ENCODE peak calls at places on chromosomes 13 and 19, in ten cellular contexts. U is fibroblast of lung, X is B cell, N is left ventricle myocardium inferior, I is epithelial cell of esophagus, J is transverse colon, B is lower leg skin, T is omental fat pad, C is progenitor cell of endocrine pancreas, A is mucosa of descending colon. W is an unnamed sample.

GRCh38 chr19:58022283-58022660 is 11.6 kb upstream of the ZSCAN1 start:
- DNase-seq in U (no peak), X (no peak), N (no peak), I (no peak), J (no peak), B (no peak), T (no peak), C (no peak), A (no peak), W (no peak)

GRCh38 chr19:38061294-38061693 is 154.3 kb downstream of the SIPA1L3 start:
- DNase-seq in U (peak; percentile 85), X (no peak), N (no peak), I (peak; percentile 52), J (no peak), B (no peak), T (no peak), C (no peak), A (no peak), W (no peak)

GRCh38 chr19:16234552-16235445 is 37.1 kb downstream of the AP1M1 start:
- DNase-seq in U (no peak), X (no peak), N (no peak), I (no peak), J (no peak), B (peak; percentile 77), T (no peak), C (no peak), A (no peak), W (no peak)

GRCh38 chr19:42850981-42851717 is 28.4 kb downstream of the PSG1 start:
- DNase-seq in U (peak; percentile 98), X (no peak), N (peak; percentile 25), I (peak; percentile 96), J (peak; percentile 15), B (peak; percentile 88), T (no peak), C (no peak), A (peak; percentile 4), W (peak; percentile 88)

GRCh38 chr19:2055871-2056809 is 5.1 kb upstream of the MKNK2 start:
- DNase-seq in U (peak; percentile 74), X (no peak), N (peak; percentile 71), I (peak; percentile 51), J (peak; percentile 74), B (peak; percentile 93), T (no peak), C (no peak), A (peak; percentile 69), W (no peak)

GRCh38 chr19:1855040-1855827 is 7.0 kb upstream of the REXO1 start:
- DNase-seq in U (peak; percentile 65), X (peak; percentile 72), N (peak; percentile 93), I (peak; percentile 94), J (peak; percentile 96), B (peak; percentile 98), T (no peak), C (no peak), A (peak; percentile 96), W (peak; percentile 86)

GRCh38 chr19:31290926-31291590 is 58.2 kb downstream of the TSHZ3 start:
- DNase-seq in U (peak; percentile 29), X (no peak), N (no peak), I (no peak), J (no peak), B (no peak), T (no peak), C (no peak), A (no peak), W (no peak)

GRCh38 chr19:17743874-17744273 is 7.4 kb upstream of the FCHO1 start:
- DNase-seq in U (peak; percentile 58), X (no peak), N (no peak), I (peak; percentile 26), J (no peak), B (no peak), T (no peak), C (no peak), A (no peak), W (no peak)

DNA sequence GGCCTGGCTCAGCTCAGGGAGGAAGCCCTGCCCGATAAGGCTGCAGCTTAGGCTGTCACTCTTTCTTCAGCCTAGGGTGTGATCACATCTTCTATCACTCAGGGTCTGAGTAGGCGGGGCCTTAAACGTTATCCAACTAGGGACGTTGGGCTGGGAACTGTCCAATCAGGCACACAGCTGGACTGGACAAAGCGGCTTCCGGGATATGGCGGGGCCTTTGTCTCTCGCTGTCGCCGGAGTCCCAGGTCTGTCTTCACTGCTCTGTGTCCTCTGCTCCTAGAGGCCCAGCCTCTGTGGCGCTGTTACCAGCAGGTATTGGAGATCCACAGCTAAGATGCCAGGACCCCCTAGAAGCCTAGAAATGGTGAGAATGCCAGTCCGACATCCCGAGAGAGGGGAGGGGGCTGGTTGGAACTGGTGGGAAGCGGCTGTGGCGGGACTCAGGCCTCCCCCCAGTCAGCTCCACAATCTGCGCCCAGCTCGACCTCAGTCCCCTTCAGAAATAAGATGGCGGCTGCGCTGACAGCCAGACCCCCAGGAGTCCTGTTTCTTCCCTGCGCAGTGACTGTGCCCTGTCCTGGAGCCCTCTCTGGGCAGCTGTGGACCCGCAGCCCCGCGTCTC is at the start of gene ZNF254:
- DNase-seq in U (peak; percentile 96), X (peak; percentile 89), N (peak; percentile 90), I (peak; percentile 97), J (peak; percentile 89), B (peak; percentile 97), T (peak; percentile 61), C (peak; percentile 67), A (peak; percentile 95), W (peak; percentile 89)
- TF ChIP-seq CTCF in U (no peak), X (no peak), N (peak; percentile 10), I (no peak), J (no peak), B (no peak), T (no peak), C (peak; percentile 13), A (no peak), W (no peak)

DNA sequence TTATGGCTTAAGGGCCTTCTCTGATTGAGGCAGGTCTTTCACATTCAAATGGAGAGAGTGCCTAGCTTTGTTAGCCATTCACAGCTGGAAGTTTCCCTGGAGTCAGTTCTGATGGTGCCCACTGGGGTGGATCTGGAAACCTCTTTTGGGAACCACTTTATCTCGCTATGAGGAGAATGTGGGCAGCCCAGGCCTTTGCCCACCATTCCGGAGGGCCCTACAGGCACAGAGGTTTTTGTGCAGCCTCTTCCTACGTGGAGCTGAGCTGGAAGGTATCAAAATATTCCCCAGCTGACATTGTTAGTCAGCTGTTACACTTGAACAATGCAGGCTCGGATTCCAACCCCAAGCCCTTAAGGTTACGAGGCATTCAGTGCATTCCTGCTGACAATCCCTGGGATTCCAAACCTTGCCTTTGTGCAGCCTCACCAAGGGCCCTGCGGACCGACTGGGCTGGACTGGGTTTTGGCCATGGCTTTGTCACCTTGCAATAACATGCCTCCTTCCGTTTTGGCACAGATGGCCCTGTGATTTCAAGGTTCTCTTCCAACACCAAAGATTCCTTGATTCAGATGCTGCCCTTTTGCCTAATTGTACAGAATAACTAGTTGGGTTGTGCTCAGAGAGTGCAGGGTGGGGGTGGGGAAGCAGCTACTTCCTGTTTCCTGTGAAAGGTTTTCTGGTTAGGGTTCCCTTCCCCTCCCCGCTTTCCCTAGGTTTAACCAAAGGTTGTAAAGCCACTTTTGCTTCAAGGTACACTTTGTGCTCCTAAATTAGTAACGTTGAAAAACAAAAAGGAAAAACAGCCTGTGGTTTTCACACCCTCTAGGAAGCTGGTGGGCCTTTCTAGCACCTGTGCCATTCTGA is 27.1 kb downstream of the SAE1 start:
- DNase-seq in U (peak; percentile 93), X (peak; percentile 43), N (peak; percentile 45), I (peak; percentile 43), J (peak; percentile 64), B (peak; percentile 84), T (no peak), C (peak; percentile 11), A (peak; percentile 77), W (no peak)
- TF ChIP-seq CTCF in U (no peak), X (no peak), N (peak; percentile 27), I (no peak), J (no peak), B (no peak), T (no peak), C (peak; percentile 32), A (no peak), W (no peak)

GRCh38 chr19:5507056-5507624 is 51.9 kb downstream of the ZNRF4 start:
- DNase-seq in U (no peak), X (no peak), N (no peak), I (no peak), J (no peak), B (no peak), T (no peak), C (no peak), A (no peak), W (no peak)

GRCh38 chr19:5503598-5503997 is 48.4 kb downstream of the ZNRF4 start:
- DNase-seq in U (no peak), X (no peak), N (no peak), I (no peak), J (no peak), B (no peak), T (no peak), C (no peak), A (no peak), W (no peak)

GRCh38 chr19:5498817-5499535 is 43.8 kb downstream of the ZNRF4 start:
- DNase-seq in U (no peak), X (no peak), N (no peak), I (no peak), J (no peak), B (no peak), T (no peak), C (no peak), A (no peak), W (no peak)

GRCh38 chr19:5501907-5502306 is 46.7 kb downstream of the ZNRF4 start:
- DNase-seq in U (no peak), X (no peak), N (no peak), I (no peak), J (no peak), B (no peak), T (no peak), C (no peak), A (no peak), W (no peak)

DNA sequence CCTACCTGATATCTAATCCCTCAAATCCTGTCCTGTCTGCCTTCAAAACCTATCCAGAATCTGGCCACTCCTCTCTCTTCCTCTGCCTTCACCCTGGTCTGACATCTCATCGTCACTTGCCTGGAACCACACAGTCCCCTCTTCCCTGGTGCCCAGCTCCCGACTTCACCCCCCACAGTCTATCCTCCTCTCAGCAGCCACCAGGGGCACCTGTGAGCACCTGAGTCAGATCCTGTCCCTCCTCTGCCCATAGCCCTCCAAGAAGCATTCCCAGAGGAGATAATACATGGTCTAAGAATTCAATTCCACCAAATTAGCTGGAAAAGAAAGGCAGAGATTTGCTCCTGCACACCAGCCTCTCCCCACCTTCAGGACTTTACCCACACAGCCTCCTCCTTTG is 48.9 kb downstream of the ZNRF4 start:
- DNase-seq in U (no peak), X (no peak), N (no peak), I (no peak), J (no peak), B (no peak), T (no peak), C (no peak), A (no peak), W (no peak)
- TF ChIP-seq CTCF in U (peak; percentile 5), X (no peak), N (no peak), I (peak; percentile 18), J (no peak), B (no peak), T (no peak), C (peak; percentile 32), A (no peak), W (no peak)

GRCh38 chr13:83732755-83733154 is 149.5 kb downstream of the SLITRK1 start:
- DNase-seq in U (no peak), X (no peak), N (no peak), I (no peak), J (no peak), B (no peak), T (no peak), C (no peak), A (no peak), W (no peak)

GRCh38 chr13:83738407-83738806 is 143.9 kb downstream of the SLITRK1 start:
- DNase-seq in U (no peak), X (no peak), N (no peak), I (no peak), J (no peak), B (no peak), T (no peak), C (no peak), A (no peak), W (no peak)

GRCh38 chr13:83730674-83731073 is 151.6 kb downstream of the SLITRK1 start:
- DNase-seq in U (no peak), X (no peak), N (no peak), I (peak; percentile 9), J (no peak), B (no peak), T (no peak), C (no peak), A (no peak), W (no peak)

GRCh38 chr13:83731113-83731512 is 151.2 kb downstream of the SLITRK1 start:
- DNase-seq in U (no peak), X (no peak), N (no peak), I (peak; percentile 43), J (no peak), B (no peak), T (no peak), C (no peak), A (no peak), W (no peak)

GRCh38 chr13:83733293-83733692 is 149.0 kb downstream of the SLITRK1 start:
- DNase-seq in U (no peak), X (no peak), N (no peak), I (peak; percentile 25), J (no peak), B (no peak), T (no peak), C (no peak), A (no peak), W (no peak)
- TF ChIP-seq CTCF in U (no peak), X (no peak), N (no peak), I (no peak), J (no peak), B (no peak), T (no peak), C (no peak), A (no peak), W (no peak)

W was measured in RWPE2.